ENCODE peak calls at places on chromosomes 13 and 19, in eight cellular contexts. Y, W, J, O, I, G, A and R are unnamed samples.

GRCh38 chr13:101698400-101698799 is 245.9 kb downstream of the ITGBL1 start:
- DNase-seq in Y (no peak), W (no peak), J (no peak), O (no peak), I (no peak), G (no peak), A (peak), R (no peak)

GRCh38 chr13:67100723-67101122 is 129.4 kb downstream of the PCDH9 start:
- DNase-seq in Y (no peak), W (no peak), J (peak), O (no peak), I (no peak), G (no peak), A (no peak), R (no peak)

GRCh38 chr19:31461814-31462539 is 112.7 kb upstream of the TSHZ3 start:
- DNase-seq in Y (no peak), W (no peak), J (no peak), O (peak), I (peak), G (peak), A (no peak), R (no peak)

GRCh38 chr19:10544242-10544752 is 593 bp downstream of the ATG4D start:
- DNase-seq in Y (peak), W (no peak), J (peak), O (no peak), I (no peak), G (no peak), A (no peak), R (no peak)

GRCh38 chr19:38564981-38565685 is 52.6 kb downstream of the MAP4K1 start:
- DNase-seq in Y (no peak), W (no peak), J (peak), O (peak), I (no peak), G (no peak), A (no peak), R (no peak)

GRCh38 chr19:13127051-13127450 is 9.0 kb downstream of the NACC1 start:
- DNase-seq in Y (no peak), W (no peak), J (no peak), O (no peak), I (peak), G (no peak), A (no peak), R (no peak)

GRCh38 chr13:83265279-83265678 is 617.0 kb downstream of the SLITRK1 start:
- DNase-seq in Y (no peak), W (no peak), J (no peak), O (no peak), I (no peak), G (no peak), A (no peak), R (no peak)

GRCh38 chr13:50864492-50864891 is 21.0 kb upstream of the DLEU7 start:
- DNase-seq in Y (no peak), W (no peak), J (no peak), O (no peak), I (no peak), G (no peak), A (no peak), R (no peak)

GRCh38 chr19:11652056-11652455 is 54.8 kb downstream of the ZNF627 start:
- DNase-seq in Y (no peak), W (no peak), J (no peak), O (no peak), I (no peak), G (no peak), A (no peak), R (no peak)

DNA sequence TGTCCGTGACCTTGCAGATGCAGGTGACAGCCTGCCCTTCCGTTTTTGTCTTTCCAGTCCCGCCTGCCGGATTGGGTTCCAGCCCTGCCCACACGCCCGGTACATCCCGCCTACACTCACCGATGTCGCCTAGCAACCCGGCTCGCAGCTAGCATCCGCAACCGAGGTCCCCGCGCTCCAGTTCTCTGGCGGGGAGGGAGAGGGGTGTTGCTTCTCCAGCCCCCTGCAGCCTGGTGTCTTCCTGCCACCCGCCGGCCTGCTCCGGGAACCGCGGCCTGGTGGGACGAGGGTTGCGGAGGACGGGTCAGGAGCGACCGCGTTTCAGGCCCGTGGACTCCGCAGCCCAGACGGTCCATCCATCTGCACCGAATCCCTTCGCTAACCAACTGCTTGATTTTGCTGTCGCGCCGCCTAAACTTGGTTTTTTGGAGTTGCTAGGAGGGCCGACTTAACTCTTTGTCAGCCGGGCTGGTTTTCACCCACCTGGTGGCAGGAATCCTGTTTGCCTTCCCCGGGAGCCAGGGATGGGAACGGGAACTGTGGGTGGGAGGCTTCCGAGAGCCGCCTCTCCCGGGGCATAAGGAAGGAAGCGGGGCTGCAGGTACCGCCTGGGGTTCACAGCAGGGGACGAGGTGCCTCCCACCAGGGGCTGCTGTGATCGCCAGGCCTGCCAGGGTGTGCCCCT is 15.4 kb upstream of the MATK start:
- DNase-seq in Y (peak), W (peak), J (peak), O (peak), I (peak), G (no peak), A (no peak), R (no peak)
- TF ChIP-seq CTCF in Y (no peak), W (no peak), J (peak), O (peak), I (peak), G (no peak), A (peak), R (peak)

GRCh38 chr13:92901739-92902138 is 324.9 kb upstream of the GPC6 start:
- DNase-seq in Y (no peak), W (no peak), J (no peak), O (no peak), I (no peak), G (no peak), A (no peak), R (no peak)

GRCh38 chr13:92900455-92900854 is 326.2 kb upstream of the GPC6 start:
- DNase-seq in Y (no peak), W (no peak), J (no peak), O (peak), I (peak), G (no peak), A (no peak), R (no peak)

GRCh38 chr13:92896842-92897241 is 329.8 kb upstream of the GPC6 start:
- DNase-seq in Y (no peak), W (no peak), J (peak), O (peak), I (peak), G (no peak), A (peak), R (no peak)
- TF ChIP-seq CTCF in Y (no peak), W (no peak), J (peak), O (peak), I (no peak), G (no peak), A (no peak), R (peak)

GRCh38 chr13:19961924-19962323 is 3.4 kb downstream of the ZMYM2 start:
- DNase-seq in Y (no peak), W (no peak), J (no peak), O (no peak), I (no peak), G (no peak), A (no peak), R (no peak)

GRCh38 chr13:19962894-19963293 is 4.4 kb downstream of the ZMYM2 start:
- DNase-seq in Y (no peak), W (no peak), J (no peak), O (no peak), I (no peak), G (no peak), A (no peak), R (no peak)

DNA sequence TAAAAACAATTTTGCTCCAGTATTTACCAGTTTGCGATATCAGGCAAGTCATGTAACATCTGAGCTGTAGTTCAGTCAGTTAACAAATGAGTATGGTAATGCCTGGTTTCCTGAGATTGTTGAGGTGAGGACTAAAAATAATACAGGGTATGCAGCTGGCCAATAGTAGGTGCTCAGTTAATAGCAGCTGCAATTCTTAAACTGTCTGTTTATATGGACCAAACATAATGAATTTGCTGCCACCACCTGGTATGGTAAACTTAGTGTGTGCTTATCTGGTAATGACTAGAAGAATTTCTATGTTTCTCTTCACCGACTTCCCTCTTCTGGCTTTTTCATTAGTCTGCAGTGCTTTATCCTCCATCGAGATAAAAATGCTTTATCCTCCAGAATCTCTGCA is 9.1 kb downstream of the ZMYM2 start:
- DNase-seq in Y (no peak), W (no peak), J (no peak), O (peak), I (no peak), G (no peak), A (no peak), R (no peak)
- TF ChIP-seq CTCF in Y (no peak), W (no peak), J (no peak), O (no peak), I (no peak), G (no peak), A (no peak), R (no peak)

GRCh38 chr19:50906217-50906616 is 5.0 kb downstream of the KLK4 start:
- DNase-seq in Y (no peak), W (no peak), J (peak), O (peak), I (peak), G (no peak), A (no peak), R (no peak)
- TF ChIP-seq CTCF in Y (peak), W (peak), J (peak), O (peak), I (peak), G (peak), A (peak), R (no peak)